ENCODE peak calls at places on chromosomes 13 and 19, in ten cellular contexts. M is C1 segment of cervical spinal cord; O is osteocyte; N is cardiac fibroblast; B is stimulated activated CD4-positive, alpha-beta T cell treated with anti-CD3 and anti-CD28 coated beads, Interleukin-4, amount 100 ng/mL, for 48 hours; H is nucleus accumbens; Z is neural crest cell; V is germinal center; G is anterior cingulate cortex; S is epithelial cell of esophagus. K is an unnamed sample.

GRCh38 chr13:75132800-75133695 is 348.9 kb downstream of the TBC1D4 start:
- DNase-seq in M (no peak), O (no peak), N (no peak), B (no peak), H (no peak), Z (no peak), V (no peak), G (no peak), S (no peak), K (no peak)

GRCh38 chr13:97286317-97287046 is 64.3 kb downstream of the MBNL2 start:
- DNase-seq in M (no peak), O (no peak), N (no peak), B (no peak), H (no peak), Z (no peak), V (no peak), G (no peak), S (no peak), K (no peak)

GRCh38 chr13:96984061-96984508 is 10.2 kb downstream of the OXGR1 start:
- DNase-seq in M (no peak), O (no peak), N (peak), B (no peak), H (no peak), Z (no peak), V (peak), G (no peak), S (peak), K (no peak)

GRCh38 chr19:2329162-2329505 is 650 bp downstream of the SPPL2B start:
- DNase-seq in M (no peak), O (no peak), N (no peak), B (no peak), H (no peak), Z (no peak), V (no peak), G (no peak), S (no peak), K (no peak)

GRCh38 chr13:38350114-38350617 is 515 bp downstream of the UFM1 start:
- DNase-seq in M (no peak), O (peak), N (peak), B (peak), H (peak), Z (no peak), V (peak), G (no peak), S (peak), K (peak)

GRCh38 chr19:10009269-10009665 is 1.0 kb downstream of the COL5A3 start:
- DNase-seq in M (no peak), O (peak), N (peak), B (peak), H (no peak), Z (peak), V (peak), G (no peak), S (no peak), K (no peak)

GRCh38 chr19:12965017-12965811 is 4.2 kb upstream of the DAND5 start:
- DNase-seq in M (peak), O (peak), N (peak), B (peak), H (peak), Z (peak), V (peak), G (peak), S (peak), K (no peak)

GRCh38 chr13:111129465-111130110 is 14.5 kb downstream of the ARHGEF7 start:
- DNase-seq in M (no peak), O (no peak), N (no peak), B (no peak), H (no peak), Z (no peak), V (peak), G (no peak), S (no peak), K (no peak)

K was measured in epithelial cell of proximal tubule.